ENCODE peak calls at places on chromosomes 4 and X, in five cellular contexts. D is NB4; U is effector CD4-positive, alpha-beta T cell; E is fibroblast of gingiva; F is glutamatergic neuron. V is an unnamed sample.

GRCh38 chrX:96907888-96908287 is 24.2 kb downstream of the RPA4 start:
- DNase-seq in D (no peak), U (no peak), E (no peak), F (no peak), V (no peak)

GRCh38 chrX:16662402-16662801 is 12.4 kb downstream of the S100G start:
- DNase-seq in D (no peak), U (no peak), E (no peak), F (no peak), V (no peak)

GRCh38 chrX:23344208-23344903 is 9.7 kb downstream of the PTCHD1 start:
- DNase-seq in D (no peak), U (no peak), E (no peak), F (no peak), V (no peak)

GRCh38 chrX:45622042-45622423 is 421.4 kb upstream of the DIPK2B start:
- DNase-seq in D (no peak), U (no peak), E (no peak), F (no peak), V (no peak)

GRCh38 chr4:117455088-117455487 is 369.7 kb upstream of the TRAM1L1 start:
- DNase-seq in D (no peak), U (no peak), E (no peak), F (no peak), V (no peak)

GRCh38 chrX:13759152-13759718 is 24.7 kb downstream of the OFD1 start:
- DNase-seq in D (peak; percentile 79), U (no peak), E (no peak), F (no peak), V (no peak)

GRCh38 chrX:69424161-69424560 is 80.0 kb upstream of the NALF2 start:
- DNase-seq in D (peak; percentile 5), U (no peak), E (no peak), F (no peak), V (no peak)

GRCh38 chr4:53987761-53988171 is 76.6 kb downstream of the CHIC2 start:
- DNase-seq in D (no peak), U (no peak), E (peak; percentile 34), F (no peak), V (no peak)

GRCh38 chr4:74543983-74544382 is 99.0 kb downstream of the AREG start:
- DNase-seq in D (no peak), U (no peak), E (peak; percentile 46), F (no peak), V (no peak)

GRCh38 chr4:48905363-48906015 is 1.1 kb downstream of the OCIAD2 start:
- DNase-seq in D (peak; percentile 8), U (no peak), E (no peak), F (no peak), V (no peak)

GRCh38 chrX:65195621-65196020 is 219.4 kb upstream of the ZC4H2 start:
- DNase-seq in D (no peak), U (no peak), E (no peak), F (no peak), V (no peak)

GRCh38 chr4:123892997-123893745 is 496.6 kb downstream of the SPRY1 start:
- DNase-seq in D (no peak), U (no peak), E (peak; percentile 70), F (no peak), V (peak; percentile 37)

GRCh38 chrX:50497067-50497466 is 26.4 kb upstream of the DGKK start:
- DNase-seq in D (no peak), U (no peak), E (no peak), F (no peak), V (no peak)

GRCh38 chrX:134752558-134752957 is 94.3 kb upstream of the PLAC1 start:
- DNase-seq in D (no peak), U (no peak), E (no peak), F (no peak), V (no peak)

GRCh38 chr4:186684889-186685309 is 38.8 kb downstream of the FAT1 start:
- DNase-seq in D (no peak), U (no peak), E (no peak), F (no peak), V (no peak)

GRCh38 chrX:118847676-118848075 is 24.1 kb downstream of the ZCCHC12 start:
- DNase-seq in D (peak; percentile 64), U (no peak), E (peak; percentile 5), F (no peak), V (no peak)

GRCh38 chr4:137378393-137379290 is 153.7 kb downstream of the PCDH18 start:
- DNase-seq in D (no peak), U (no peak), E (peak; percentile 64), F (no peak), V (no peak)

GRCh38 chr4:139167774-139168444 is 9.1 kb downstream of the ELF2 start:
- DNase-seq in D (peak; percentile 86), U (no peak), E (peak; percentile 63), F (no peak), V (no peak)

GRCh38 chr4:40897557-40898203 is 147.9 kb downstream of the NSUN7 start:
- DNase-seq in D (peak; percentile 77), U (peak; percentile 26), E (peak; percentile 22), F (peak; percentile 86), V (peak; percentile 71)

GRCh38 chr4:8394806-8395205 is 45.7 kb downstream of the ACOX3 start:
- DNase-seq in D (no peak), U (no peak), E (no peak), F (no peak), V (peak; percentile 28)

GRCh38 chr4:146275370-146275769 is 61.0 kb downstream of the REELD1 start:
- DNase-seq in D (no peak), U (no peak), E (no peak), F (no peak), V (no peak)

GRCh38 chrX:7233632-7234406 is 85.9 kb upstream of the PUDP start:
- DNase-seq in D (peak; percentile 17), U (no peak), E (peak; percentile 10), F (no peak), V (no peak)

GRCh38 chr4:158535130-158535614 is 13.5 kb downstream of the RXFP1 start:
- DNase-seq in D (peak; percentile 16), U (no peak), E (peak; percentile 42), F (no peak), V (no peak)

GRCh38 chr4:26281876-26282275 is 38.9 kb upstream of the RBPJ start:
- DNase-seq in D (no peak), U (no peak), E (peak; percentile 52), F (no peak), V (no peak)

GRCh38 chrX:120309873-120310730 is 1.2 kb downstream of the TMEM255A start:
- DNase-seq in D (peak; percentile 13), U (no peak), E (no peak), F (no peak), V (peak; percentile 26)

GRCh38 chr4:89334830-89335229 is 27.2 kb upstream of the GPRIN3 start:
- DNase-seq in D (no peak), U (no peak), E (no peak), F (no peak), V (no peak)

GRCh38 chrX:110170029-110170428 is 147.9 kb downstream of the AMMECR1 start:
- DNase-seq in D (no peak), U (no peak), E (no peak), F (no peak), V (no peak)

GRCh38 chr4:107034091-107034698 is 1.9 kb downstream of the DKK2 start:
- DNase-seq in D (peak; percentile 16), U (no peak), E (peak; percentile 64), F (peak; percentile 76), V (peak; percentile 21)

GRCh38 chrX:50779694-50780093 is 34.3 kb downstream of the SHROOM4 start:
- DNase-seq in D (no peak), U (no peak), E (no peak), F (no peak), V (peak; percentile 18)

GRCh38 chr4:164169591-164169990 is 584.3 kb upstream of the SMIM31 start:
- DNase-seq in D (no peak), U (no peak), E (no peak), F (no peak), V (no peak)

GRCh38 chrX:40096395-40097091 is 1.2 kb downstream of the BCOR start:
- DNase-seq in D (peak; percentile 70), U (peak; percentile 62), E (no peak), F (peak; percentile 44), V (peak; percentile 57)

GRCh38 chr4:112214397-112215264 is 17.0 kb upstream of the AP1AR start:
- DNase-seq in D (peak; percentile 44), U (no peak), E (peak; percentile 25), F (no peak), V (no peak)

GRCh38 chr4:68342139-68342538 is 7.8 kb downstream of the YTHDC1 start:
- DNase-seq in D (no peak), U (no peak), E (peak; percentile 63), F (no peak), V (no peak)

GRCh38 chrX:122907375-122907774 is 276.7 kb upstream of the GRIA3 start:
- DNase-seq in D (no peak), U (no peak), E (no peak), F (no peak), V (no peak)

GRCh38 chr4:72893354-72894066 is 176.0 kb downstream of the COX18 start:
- DNase-seq in D (no peak), U (no peak), E (no peak), F (no peak), V (no peak)

GRCh38 chr4:93771640-93772411 is 56.7 kb upstream of the ATOH1 start:
- DNase-seq in D (no peak), U (no peak), E (no peak), F (no peak), V (no peak)

GRCh38 chr4:180994722-180995121 is 1248.5 kb upstream of the TENM3 start:
- DNase-seq in D (no peak), U (no peak), E (no peak), F (no peak), V (no peak)

GRCh38 chrX:39969099-39969825 is 128.5 kb downstream of the BCOR start:
- DNase-seq in D (no peak), U (no peak), E (no peak), F (peak; percentile 31), V (no peak)